ENCODE peak calls at places on chromosomes 4 and X, in four cellular contexts. C is activated CD4-positive, alpha-beta memory T cell treated with anti-CD3 and anti-CD28 coated beads, Interleukin-2, amount 10 ng/mL, durations not matched to agents 7 days and 5 days; L is AG09309; M is fibroblast of mammary gland. V is an unnamed sample.

GRCh38 chrX:39821709-39822095 is 276.1 kb downstream of the BCOR start:
- DNase-seq in M (no peak), L (no peak), C (no peak), V (no peak)

GRCh38 chr4:8010618-8011017 is 71.0 kb upstream of the AFAP1 start:
- DNase-seq in C (no peak), M (no peak), L (no peak), V (no peak)

GRCh38 chrX:44570524-44570923 is 27.9 kb upstream of the FUNDC1 start:
- DNase-seq in C (no peak), M (peak; percentile 50), L (no peak), V (no peak)

GRCh38 chr4:153146031-153146430 is 58.2 kb upstream of the TRIM2 start:
- DNase-seq in C (no peak), M (no peak), L (no peak), V (no peak)

GRCh38 chr4:95068818-95069478 is 311.2 kb downstream of the BMPR1B start:
- DNase-seq in L (no peak), M (no peak), C (no peak), V (no peak)

GRCh38 chrX:56762707-56763555 is 33.9 kb downstream of the NBDY start:
- DNase-seq in M (no peak), C (no peak), L (no peak), V (no peak)

GRCh38 chr4:83454626-83455025 is 997 bp downstream of the HELQ start:
- DNase-seq in L (no peak), C (no peak), M (peak; percentile 17), V (no peak)

GRCh38 chr4:103664676-103665075 is 55.1 kb downstream of the TACR3 start:
- DNase-seq in M (no peak), C (no peak), L (no peak), V (no peak)

GRCh38 chr4:38526412-38526811 is 137.6 kb upstream of the KLF3 start:
- DNase-seq in C (no peak), L (no peak), M (no peak), V (no peak)

GRCh38 chr4:8351931-8352367 is 82.4 kb downstream of the HTRA3 start:
- DNase-seq in C (no peak), L (no peak), M (peak; percentile 15), V (no peak)

GRCh38 chrX:108527724-108528123 is 88.1 kb downstream of the COL4A5 start:
- DNase-seq in C (no peak), M (no peak), L (no peak), V (no peak)

GRCh38 chrX:4547218-4547836 is 833.9 kb upstream of the PRKX start:
- DNase-seq in M (peak; percentile 49), C (peak; percentile 23), L (peak; percentile 13), V (peak; percentile 68)

GRCh38 chrX:27555514-27555913 is 34.6 kb upstream of the DCAF8L2 start:
- DNase-seq in C (no peak), L (no peak), M (peak; percentile 1), V (no peak)

GRCh38 chr4:121375262-121375661 is 5.6 kb downstream of the QRFPR start:
- DNase-seq in M (peak; percentile 43), L (no peak), C (no peak), V (no peak)

GRCh38 chr4:73801692-73802091 is 34.8 kb upstream of the CXCL6 start:
- DNase-seq in M (no peak), C (no peak), L (no peak), V (no peak)

GRCh38 chr4:7771056-7771455 is 168.6 kb downstream of the AFAP1 start:
- DNase-seq in M (no peak), C (peak; percentile 47), L (no peak), V (peak; percentile 82)

GRCh38 chr4:109873791-109874514 is 26.0 kb downstream of the LRIT3 start:
- DNase-seq in C (no peak), L (peak; percentile 3), M (peak; percentile 32), V (no peak)

GRCh38 chr4:66991521-66991920 is 553.8 kb downstream of the CENPC start:
- DNase-seq in L (no peak), M (no peak), C (no peak), V (no peak)

GRCh38 chr4:184263910-184264732 is 46.4 kb upstream of the ENPP6 start:
- DNase-seq in C (peak; percentile 96), L (peak; percentile 69), M (peak; percentile 89), V (peak; percentile 98)

GRCh38 chr4:40890764-40891163 is 141.0 kb downstream of the NSUN7 start:
- DNase-seq in C (no peak), M (no peak), L (no peak), V (no peak)

GRCh38 chrX:97846228-97846627 is 962.5 kb downstream of the RPA4 start:
- DNase-seq in L (no peak), C (no peak), M (no peak), V (no peak)

V was measured in activated effector memory CD4-positive, alpha-beta T cell treated with anti-CD3 and anti-CD28 coated beads, Interleukin-2, amount 50 U/mL, for 16 hours.